ENCODE peak calls at places on chromosomes 4 and X, in five cellular contexts. I is CD4-positive, CD25-positive, alpha-beta regulatory T cell; S is PC-3; G is fibroblast of lung; C is CD8-positive, alpha-beta T cell. O is an unnamed sample. For H3K9me3, the result is how much of the 10 kb centered on the place peaks cover.

GRCh38 chrX:19554786-19555185 is 39.5 kb upstream of the MAP3K15 start:
- DNase-seq in I (no peak), S (peak), G (peak), C (no peak), O (no peak)

GRCh38 chr4:109294468-109295020 is 7.9 kb downstream of the COL25A1 start:
- DNase-seq in I (no peak), S (no peak), G (no peak), C (no peak), O (no peak)

GRCh38 chr4:108160741-108161352 is 7.9 kb downstream of the LEF1 start:
- DNase-seq in I (peak), S (no peak), G (no peak), C (no peak), O (no peak)

GRCh38 chr4:186642530-186642929 is 81.1 kb downstream of the FAT1 start:
- DNase-seq in I (no peak), S (no peak), G (no peak), C (no peak), O (no peak)

GRCh38 chr4:52712172-52712990 is 38.8 kb downstream of the ERVMER34-1 start:
- DNase-seq in I (peak), S (peak), G (peak), C (peak), O (peak)

GRCh38 chr4:26788341-26788733 is 72.3 kb upstream of the STIM2 start:
- DNase-seq in I (no peak), S (no peak), G (no peak), C (no peak), O (no peak)

GRCh38 chr4:102196221-102196620 is 149.1 kb downstream of the SLC39A8 start:
- DNase-seq in I (no peak), S (peak), G (no peak), C (no peak), O (no peak)

GRCh38 chr4:55598641-55599040 is 6.6 kb upstream of the PDCL2 start:
- DNase-seq in I (no peak), S (no peak), G (no peak), C (no peak), O (no peak)

GRCh38 chr4:102137217-102137616 is 208.1 kb downstream of the SLC39A8 start:
- DNase-seq in I (no peak), S (no peak), G (no peak), C (no peak), O (no peak)

GRCh38 chrX:20639115-20639514 is 372.4 kb upstream of the RPS6KA3 start:
- DNase-seq in I (no peak), S (no peak), G (no peak), C (no peak), O (no peak)

GRCh38 chr4:159003420-159004253 is 99.2 kb upstream of the RAPGEF2 start:
- DNase-seq in I (no peak), S (no peak), G (no peak), C (no peak), O (no peak)

GRCh38 chrX:25288676-25289075 is 272.9 kb upstream of the ARX start:
- DNase-seq in I (no peak), S (no peak), G (no peak), C (no peak), O (no peak)

GRCh38 chrX:16695079-16695676 is 17.3 kb downstream of the CTPS2 start:
- DNase-seq in I (peak), S (peak), G (peak), C (peak), O (peak)

GRCh38 chr4:141759796-141760425 is 123.5 kb downstream of the IL15 start:
- DNase-seq in I (no peak), S (peak), G (no peak), C (no peak), O (no peak)

GRCh38 chrX:29478336-29479069 is 736.9 kb upstream of the MAGEB2 start:
- DNase-seq in I (peak), S (peak), G (peak), C (no peak), O (peak)

GRCh38 chr4:95167809-95168208 is 381.0 kb downstream of the UNC5C start:
- DNase-seq in I (no peak), S (no peak), G (no peak), C (no peak), O (no peak)

GRCh38 chrX:130280901-130281300 is 12.2 kb upstream of the ZNF280C start:
- DNase-seq in I (no peak), S (no peak), G (no peak), C (no peak), O (no peak)

GRCh38 chr4:86595426-86595805 is 1.3 kb downstream of the PTPN13 start:
- DNase-seq in I (no peak), S (peak), G (no peak), C (no peak), O (no peak)

GRCh38 chr4:126405369-126405982 is 1090.7 kb downstream of the FAT4 start:
- DNase-seq in I (no peak), S (no peak), G (peak), C (no peak), O (no peak)

GRCh38 chr4:26726655-26727387 is 133.8 kb upstream of the STIM2 start:
- DNase-seq in I (no peak), S (no peak), G (no peak), C (no peak), O (no peak)

GRCh38 chr4:176054942-176055341 is 10.7 kb upstream of the WDR17 start:
- DNase-seq in I (no peak), S (no peak), G (no peak), C (no peak), O (no peak)

GRCh38 chr4:61911313-61911756 is 711.2 kb downstream of the ADGRL3 start:
- DNase-seq in I (no peak), S (no peak), G (peak), C (no peak), O (no peak)

GRCh38 chr4:83082777-83083176 is 31.8 kb downstream of the PLAC8 start:
- DNase-seq in I (peak), S (peak), G (no peak), C (peak), O (no peak)

GRCh38 chr4:74453846-74454742 is 9.2 kb downstream of the AREG start:
- DNase-seq in I (no peak), S (no peak), G (no peak), C (no peak), O (no peak)
- H3K9me3 ChIP-seq in I (under half), S (under half), G (under half), C (under half), O (under half)

GRCh38 chr4:146621-147020 is 22.3 kb downstream of the ZNF718 start:
- DNase-seq in I (no peak), S (no peak), G (no peak), C (no peak), O (no peak)
- H3K9me3 ChIP-seq in I (half or more), S (under half), G (under half), C (half or more), O (under half)

GRCh38 chr4:147136308-147136707 is 190.6 kb upstream of the TTC29 start:
- DNase-seq in I (no peak), S (no peak), G (peak), C (no peak), O (peak)
- H3K9me3 ChIP-seq in I (under half), S (under half), G (under half), C (under half), O (under half)

DNA sequence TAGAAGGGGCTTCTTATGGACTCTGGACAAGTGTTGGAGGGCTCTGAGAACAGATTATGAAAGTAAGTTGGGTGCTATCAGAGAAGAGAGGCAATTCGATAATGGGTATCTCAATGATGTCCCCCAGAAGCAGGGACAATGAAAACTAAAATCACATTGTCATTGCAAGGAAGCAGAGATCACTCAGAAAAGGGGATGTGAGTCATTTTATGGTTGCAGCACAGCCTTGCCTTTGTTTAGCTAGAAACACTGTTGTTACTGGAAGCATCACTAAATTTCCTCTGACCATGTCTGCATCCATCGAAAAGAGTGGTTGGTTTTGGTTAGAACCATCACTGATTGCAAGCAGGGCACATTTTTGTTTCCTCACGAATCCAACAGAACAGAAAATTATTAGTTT is 246.8 kb upstream of the NWD2 start:
- DNase-seq in I (no peak), S (peak), G (no peak), C (no peak), O (no peak)
- H3K9me3 ChIP-seq in I (under half), S (under half), G (under half), C (under half), O (under half)

GRCh38 chr4:294732-295131 is 10.5 kb downstream of the ZNF732 start:
- DNase-seq in I (no peak), S (no peak), G (no peak), C (no peak), O (no peak)
- H3K9me3 ChIP-seq in I (under half), S (under half), G (under half), C (under half), O (under half)

GRCh38 chr4:173666-174314 is 49.5 kb downstream of the ZNF718 start:
- DNase-seq in I (no peak), S (no peak), G (no peak), C (no peak), O (no peak)

GRCh38 chr4:176995-177394 is 52.7 kb downstream of the ZNF718 start:
- DNase-seq in I (no peak), S (no peak), G (no peak), C (no peak), O (no peak)

DNA sequence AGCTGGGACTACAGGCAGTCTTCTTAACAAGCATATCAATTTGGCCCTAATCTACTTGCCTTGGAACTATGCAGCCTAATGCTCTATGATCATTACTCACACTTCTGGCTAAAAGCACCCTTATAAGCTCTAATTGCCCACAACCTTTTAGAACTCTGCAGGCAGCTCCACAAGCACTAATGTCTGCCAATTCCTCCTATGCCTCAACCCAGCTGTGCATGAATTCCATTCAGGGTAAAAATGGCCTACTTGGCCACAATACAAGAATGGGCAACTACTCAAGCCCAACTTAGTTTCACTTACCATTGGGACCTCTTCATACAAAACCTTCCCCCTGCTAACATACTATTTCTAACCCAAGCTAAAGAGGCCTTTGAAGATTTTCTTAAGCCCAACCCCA is 51.7 kb downstream of the ZNF718 start:
- DNase-seq in I (no peak), S (no peak), G (no peak), C (no peak), O (no peak)
- H3K9me3 ChIP-seq in I (half or more), S (under half), G (under half), C (under half), O (under half)

GRCh38 chr4:48005781-48006180 is 10.7 kb downstream of the CNGA1 start:
- DNase-seq in I (no peak), S (no peak), G (no peak), C (no peak), O (no peak)
- H3K9me3 ChIP-seq in I (under half), S (under half), G (under half), C (under half), O (under half)

DNA sequence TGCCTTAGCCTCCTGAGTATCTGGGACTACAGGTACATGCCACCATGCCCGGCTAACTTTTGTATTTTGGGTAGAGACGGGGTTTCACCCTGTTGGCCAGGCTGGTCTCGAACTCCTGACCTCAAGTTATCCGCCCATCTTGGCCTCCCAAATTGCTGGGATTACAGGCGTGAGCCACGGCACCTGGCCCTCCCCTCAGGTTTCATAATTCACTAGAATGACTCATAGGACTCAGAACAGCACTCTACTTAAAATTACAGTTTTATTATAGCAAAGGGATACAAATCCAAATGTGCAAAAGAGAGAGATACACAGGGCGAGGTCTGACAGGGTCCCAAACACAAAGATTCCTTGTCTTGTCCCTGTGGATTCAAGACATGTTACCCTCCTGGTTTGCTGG is 5.0 kb downstream of the YIPF6 start:
- DNase-seq in I (no peak), S (peak), G (no peak), C (no peak), O (no peak)
- H3K9me3 ChIP-seq in I (under half), S (under half), G (under half), C (under half), O (under half)

DNA sequence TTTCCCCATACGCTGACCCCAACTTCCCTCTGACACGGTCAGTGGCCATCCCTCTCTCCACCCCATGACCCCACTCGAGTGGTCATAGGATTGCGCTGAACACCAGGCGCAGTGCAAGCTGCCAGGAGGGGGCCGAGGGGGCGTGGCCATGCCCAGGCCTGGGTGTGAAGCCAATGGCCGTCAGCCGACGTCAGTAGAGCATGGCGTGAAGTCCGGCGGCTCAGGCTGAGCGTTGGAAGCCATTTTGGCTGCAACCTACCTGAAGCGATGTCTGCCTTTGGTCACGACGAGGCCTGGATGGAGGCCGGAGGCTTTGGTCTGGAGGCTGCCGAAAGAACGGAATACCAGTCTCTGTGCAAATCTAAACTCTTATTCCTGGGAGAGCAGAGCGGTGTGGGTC is at the start of gene RAB41:
- DNase-seq in I (no peak), S (no peak), G (no peak), C (no peak), O (no peak)
- H3K9me3 ChIP-seq in I (under half), S (under half), G (under half), C (under half), O (under half)

O was measured in thyroid gland.